ENCODE peak calls at places on chromosomes 13 and 19, in seven cellular contexts. One of them, this sample, is unnamed.

GRCh38 chr19:48614436-48615144 is at the start of gene FAM83E:
- DNase-seq in upper lobe of left lung: peak; percentile 88
- DNase-seq in SK-N-SH: no peak
- DNase-seq in transverse colon: peak; percentile 96
- DNase-seq in Panc1: no peak
- DNase-seq in HCT116: no peak
- DNase-seq in stomach: peak; percentile 90
- DNase-seq in this sample: no peak

GRCh38 chr19:2922987-2923386 is 21.8 kb downstream of the ZNF77 start:
- DNase-seq in SK-N-SH: no peak
- DNase-seq in upper lobe of left lung: no peak
- DNase-seq in stomach: no peak
- DNase-seq in transverse colon: no peak
- DNase-seq in Panc1: no peak
- DNase-seq in HCT116: no peak
- DNase-seq in this sample: peak; percentile 70

GRCh38 chr13:75787249-75787940 is 151.3 kb downstream of the LMO7 start:
- DNase-seq in SK-N-SH: no peak
- DNase-seq in Panc1: no peak
- DNase-seq in HCT116: no peak
- DNase-seq in stomach: no peak
- DNase-seq in transverse colon: no peak
- DNase-seq in upper lobe of left lung: no peak
- DNase-seq in this sample: no peak

GRCh38 chr13:108283110-108283509 is 13.6 kb downstream of the TNFSF13B start:
- DNase-seq in transverse colon: no peak
- DNase-seq in Panc1: no peak
- DNase-seq in stomach: no peak
- DNase-seq in HCT116: no peak
- DNase-seq in SK-N-SH: no peak
- DNase-seq in upper lobe of left lung: no peak
- DNase-seq in this sample: no peak

GRCh38 chr13:97250560-97250959 is 28.4 kb downstream of the MBNL2 start:
- DNase-seq in SK-N-SH: no peak
- DNase-seq in HCT116: no peak
- DNase-seq in transverse colon: no peak
- DNase-seq in Panc1: no peak
- DNase-seq in upper lobe of left lung: no peak
- DNase-seq in stomach: no peak
- DNase-seq in this sample: no peak

GRCh38 chr19:6533746-6534418 is 3.1 kb downstream of the TNFSF9 start:
- DNase-seq in Panc1: no peak
- DNase-seq in SK-N-SH: no peak
- DNase-seq in transverse colon: no peak
- DNase-seq in upper lobe of left lung: no peak
- DNase-seq in stomach: no peak
- DNase-seq in HCT116: no peak
- DNase-seq in this sample: no peak

GRCh38 chr13:64688893-64689677 is 2541.1 kb downstream of the PCDH9 start:
- DNase-seq in stomach: no peak
- DNase-seq in SK-N-SH: no peak
- DNase-seq in Panc1: peak; percentile 4
- DNase-seq in transverse colon: no peak
- DNase-seq in upper lobe of left lung: no peak
- DNase-seq in HCT116: no peak
- DNase-seq in this sample: no peak

GRCh38 chr13:27309967-27310598 is 39.5 kb downstream of the RASL11A start:
- DNase-seq in SK-N-SH: no peak
- DNase-seq in Panc1: peak; percentile 4
- DNase-seq in stomach: no peak
- DNase-seq in HCT116: peak; percentile 56
- DNase-seq in transverse colon: no peak
- DNase-seq in upper lobe of left lung: no peak
- DNase-seq in this sample: no peak

GRCh38 chr13:48806522-48806921 is 152.8 kb downstream of the CYSLTR2 start:
- DNase-seq in HCT116: no peak
- DNase-seq in stomach: no peak
- DNase-seq in transverse colon: no peak
- DNase-seq in Panc1: no peak
- DNase-seq in upper lobe of left lung: no peak
- DNase-seq in SK-N-SH: no peak
- DNase-seq in this sample: no peak

GRCh38 chr13:75145926-75146325 is 336.0 kb downstream of the TBC1D4 start:
- DNase-seq in upper lobe of left lung: no peak
- DNase-seq in transverse colon: no peak
- DNase-seq in stomach: no peak
- DNase-seq in SK-N-SH: no peak
- DNase-seq in Panc1: no peak
- DNase-seq in HCT116: no peak
- DNase-seq in this sample: no peak

GRCh38 chr13:44273991-44274810 is 99.4 kb upstream of the SERP2 start:
- DNase-seq in stomach: no peak
- DNase-seq in HCT116: no peak
- DNase-seq in upper lobe of left lung: no peak
- DNase-seq in Panc1: no peak
- DNase-seq in transverse colon: no peak
- DNase-seq in SK-N-SH: no peak
- DNase-seq in this sample: no peak

GRCh38 chr19:33441828-33442227 is 68.3 kb downstream of the CEBPG start:
- DNase-seq in upper lobe of left lung: no peak
- DNase-seq in SK-N-SH: no peak
- DNase-seq in transverse colon: no peak
- DNase-seq in stomach: no peak
- DNase-seq in HCT116: no peak
- DNase-seq in Panc1: no peak
- DNase-seq in this sample: no peak

GRCh38 chr19:43777163-43777700 is 3.5 kb downstream of the KCNN4 start:
- DNase-seq in transverse colon: no peak
- DNase-seq in HCT116: no peak
- DNase-seq in stomach: no peak
- DNase-seq in Panc1: no peak
- DNase-seq in upper lobe of left lung: no peak
- DNase-seq in SK-N-SH: peak; percentile 69
- DNase-seq in this sample: no peak

GRCh38 chr19:17933414-17934129 is 757 bp downstream of the CCDC124 start:
- DNase-seq in upper lobe of left lung: no peak
- DNase-seq in HCT116: no peak
- DNase-seq in SK-N-SH: no peak
- DNase-seq in transverse colon: no peak
- DNase-seq in Panc1: no peak
- DNase-seq in stomach: no peak
- DNase-seq in this sample: no peak

GRCh38 chr13:96052655-96053002 is 572 bp downstream of the UGGT2 start:
- DNase-seq in HCT116: peak; percentile 37
- DNase-seq in stomach: no peak
- DNase-seq in SK-N-SH: peak; percentile 61
- DNase-seq in upper lobe of left lung: no peak
- DNase-seq in Panc1: no peak
- DNase-seq in transverse colon: no peak
- DNase-seq in this sample: no peak

GRCh38 chr19:33622505-33622808 is 704 bp downstream of the CHST8 start:
- DNase-seq in stomach: no peak
- DNase-seq in Panc1: no peak
- DNase-seq in transverse colon: no peak
- DNase-seq in upper lobe of left lung: peak; percentile 81
- DNase-seq in SK-N-SH: peak; percentile 78
- DNase-seq in HCT116: no peak
- DNase-seq in this sample: no peak

GRCh38 chr19:52961981-52962380 is 700 bp downstream of the ZNF816 start:
- DNase-seq in HCT116: no peak
- DNase-seq in stomach: no peak
- DNase-seq in Panc1: no peak
- DNase-seq in transverse colon: no peak
- DNase-seq in SK-N-SH: no peak
- DNase-seq in upper lobe of left lung: no peak
- DNase-seq in this sample: no peak

GRCh38 chr19:1317274-1317673 is 31.6 kb downstream of the EFNA2 start:
- DNase-seq in SK-N-SH: no peak
- DNase-seq in Panc1: no peak
- DNase-seq in upper lobe of left lung: no peak
- DNase-seq in transverse colon: no peak
- DNase-seq in stomach: no peak
- DNase-seq in HCT116: no peak
- DNase-seq in this sample: no peak

GRCh38 chr19:48415395-48415794 is 21.9 kb downstream of the GRIN2D start:
- DNase-seq in Panc1: no peak
- DNase-seq in HCT116: peak; percentile 84
- DNase-seq in SK-N-SH: peak; percentile 82
- DNase-seq in stomach: peak; percentile 78
- DNase-seq in upper lobe of left lung: peak; percentile 62
- DNase-seq in transverse colon: peak; percentile 92
- DNase-seq in this sample: peak; percentile 29

GRCh38 chr19:294819-295686 is 3.9 kb upstream of the PLPP2 start:
- DNase-seq in stomach: peak; percentile 68
- DNase-seq in transverse colon: peak; percentile 49
- DNase-seq in SK-N-SH: peak; percentile 65
- DNase-seq in HCT116: no peak
- DNase-seq in Panc1: no peak
- DNase-seq in upper lobe of left lung: peak; percentile 89
- DNase-seq in this sample: no peak

GRCh38 chr19:46721269-46722003 is 4.5 kb upstream of the PRKD2 start:
- DNase-seq in transverse colon: no peak
- DNase-seq in stomach: no peak
- DNase-seq in Panc1: no peak
- DNase-seq in upper lobe of left lung: no peak
- DNase-seq in SK-N-SH: peak; percentile 76
- DNase-seq in HCT116: no peak
- DNase-seq in this sample: no peak

GRCh38 chr19:13007292-13008045 is 12.2 kb downstream of the NFIX start:
- DNase-seq in Panc1: no peak
- DNase-seq in upper lobe of left lung: no peak
- DNase-seq in SK-N-SH: peak; percentile 42
- DNase-seq in transverse colon: no peak
- DNase-seq in HCT116: no peak
- DNase-seq in stomach: peak; percentile 91
- DNase-seq in this sample: peak; percentile 90

GRCh38 chr19:45405435-45406164 is 731 bp upstream of the PPP1R13L start:
- DNase-seq in Panc1: peak; percentile 77
- DNase-seq in SK-N-SH: peak; percentile 93
- DNase-seq in upper lobe of left lung: peak; percentile 94
- DNase-seq in transverse colon: peak; percentile 92
- DNase-seq in HCT116: peak; percentile 92
- DNase-seq in stomach: peak; percentile 91
- DNase-seq in this sample: peak; percentile 91

GRCh38 chr19:45408121-45408520 is 1.7 kb downstream of the POLR1G start:
- DNase-seq in SK-N-SH: no peak
- DNase-seq in transverse colon: no peak
- DNase-seq in HCT116: no peak
- DNase-seq in stomach: no peak
- DNase-seq in upper lobe of left lung: no peak
- DNase-seq in Panc1: no peak
- DNase-seq in this sample: no peak

GRCh38 chr19:45406165-45406956 is at the start of gene POLR1G:
- DNase-seq in upper lobe of left lung: peak; percentile 88
- DNase-seq in Panc1: peak; percentile 74
- DNase-seq in transverse colon: peak; percentile 84
- DNase-seq in stomach: peak; percentile 78
- DNase-seq in HCT116: peak; percentile 79
- DNase-seq in SK-N-SH: peak; percentile 90
- DNase-seq in this sample: peak; percentile 76

GRCh38 chr19:45408830-45409593 is 2.6 kb downstream of the POLR1G start:
- DNase-seq in transverse colon: no peak
- DNase-seq in HCT116: no peak
- DNase-seq in stomach: no peak
- DNase-seq in SK-N-SH: no peak
- DNase-seq in Panc1: no peak
- DNase-seq in upper lobe of left lung: no peak
- DNase-seq in this sample: no peak

DNA sequence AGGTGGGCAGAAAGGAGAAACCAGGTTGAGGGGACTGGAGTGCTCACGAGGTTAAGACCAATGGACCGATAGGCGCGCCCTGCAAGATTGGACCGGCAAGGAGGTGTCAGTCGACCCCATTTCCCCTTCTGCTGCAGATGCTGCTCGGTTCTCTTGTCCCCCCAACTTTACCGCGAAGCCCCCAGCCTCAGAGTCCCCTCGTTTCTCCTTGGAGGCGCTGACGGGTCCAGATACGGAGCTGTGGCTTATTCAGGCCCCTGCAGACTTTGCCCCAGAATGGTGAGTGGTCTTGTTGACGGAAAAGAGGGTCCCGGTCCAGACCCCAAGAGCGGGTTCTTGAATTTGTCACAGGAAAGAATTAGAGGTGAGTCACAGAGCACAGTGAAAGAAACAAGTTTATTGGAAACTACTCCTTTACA is 522 bp downstream of the POLR1G start:
- DNase-seq in transverse colon: no peak
- DNase-seq in HCT116: no peak
- DNase-seq in stomach: no peak
- DNase-seq in upper lobe of left lung: no peak
- DNase-seq in Panc1: no peak
- DNase-seq in SK-N-SH: no peak
- DNase-seq in this sample: no peak
- TF ChIP-seq POLR2AphosphoS5 in transverse colon: no peak
- TF ChIP-seq POLR2AphosphoS5 in HCT116: no peak
- TF ChIP-seq POLR2AphosphoS5 in stomach: no peak
- TF ChIP-seq POLR2AphosphoS5 in upper lobe of left lung: no peak
- TF ChIP-seq POLR2AphosphoS5 in Panc1: no peak
- TF ChIP-seq POLR2AphosphoS5 in SK-N-SH: no peak
- TF ChIP-seq POLR2AphosphoS5 in this sample: no peak

GRCh38 chr19:11203194-11204075 is 6.1 kb upstream of the KANK2 start:
- DNase-seq in stomach: peak; percentile 59
- DNase-seq in SK-N-SH: peak; percentile 93
- DNase-seq in Panc1: no peak
- DNase-seq in HCT116: no peak
- DNase-seq in transverse colon: peak; percentile 67
- DNase-seq in upper lobe of left lung: no peak
- DNase-seq in this sample: peak; percentile 81
- TF ChIP-seq POLR2AphosphoS5 in stomach: peak; percentile 52
- TF ChIP-seq POLR2AphosphoS5 in SK-N-SH: no peak
- TF ChIP-seq POLR2AphosphoS5 in Panc1: no peak
- TF ChIP-seq POLR2AphosphoS5 in HCT116: no peak
- TF ChIP-seq POLR2AphosphoS5 in transverse colon: peak; percentile 42
- TF ChIP-seq POLR2AphosphoS5 in upper lobe of left lung: peak; percentile 19
- TF ChIP-seq POLR2AphosphoS5 in this sample: peak; percentile 44

GRCh38 chr13:21219044-21219381 is 42.6 kb downstream of the MRPL57 start:
- DNase-seq in HCT116: no peak
- DNase-seq in upper lobe of left lung: no peak
- DNase-seq in transverse colon: no peak
- DNase-seq in stomach: no peak
- DNase-seq in SK-N-SH: no peak
- DNase-seq in Panc1: no peak
- DNase-seq in this sample: no peak
- TF ChIP-seq POLR2AphosphoS5 in HCT116: no peak
- TF ChIP-seq POLR2AphosphoS5 in upper lobe of left lung: no peak
- TF ChIP-seq POLR2AphosphoS5 in transverse colon: no peak
- TF ChIP-seq POLR2AphosphoS5 in stomach: no peak
- TF ChIP-seq POLR2AphosphoS5 in SK-N-SH: no peak
- TF ChIP-seq POLR2AphosphoS5 in Panc1: no peak
- TF ChIP-seq POLR2AphosphoS5 in this sample: no peak

DNA sequence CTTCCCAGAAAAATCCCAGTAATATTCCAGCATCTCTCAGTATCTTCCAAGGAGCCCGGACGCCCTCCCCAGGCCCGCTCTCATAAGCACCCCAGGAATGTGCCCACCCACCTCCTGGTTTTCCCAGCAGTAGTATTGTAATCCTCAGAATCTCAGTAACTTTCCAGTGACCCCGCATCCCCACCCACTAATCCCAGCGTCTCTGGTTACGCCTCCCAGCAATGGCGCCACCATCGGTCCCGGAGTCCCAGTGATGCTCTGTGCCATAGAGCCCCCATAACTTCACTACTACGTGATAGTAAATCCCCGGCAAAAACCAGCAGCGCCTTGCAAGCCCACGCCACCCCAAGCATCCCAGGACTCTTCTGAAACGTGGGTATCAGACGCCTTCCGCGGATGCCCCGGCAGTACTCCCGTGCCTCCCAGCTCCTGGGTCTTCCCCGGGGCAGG is 961 bp upstream of the PNPLA6 start:
- DNase-seq in Panc1: no peak
- DNase-seq in SK-N-SH: peak; percentile 80
- DNase-seq in stomach: peak; percentile 40
- DNase-seq in transverse colon: peak; percentile 61
- DNase-seq in HCT116: no peak
- DNase-seq in upper lobe of left lung: no peak
- DNase-seq in this sample: no peak
- TF ChIP-seq POLR2AphosphoS5 in Panc1: no peak
- TF ChIP-seq POLR2AphosphoS5 in SK-N-SH: no peak
- TF ChIP-seq POLR2AphosphoS5 in stomach: no peak
- TF ChIP-seq POLR2AphosphoS5 in transverse colon: peak; percentile 38
- TF ChIP-seq POLR2AphosphoS5 in HCT116: no peak
- TF ChIP-seq POLR2AphosphoS5 in upper lobe of left lung: peak; percentile 6
- TF ChIP-seq POLR2AphosphoS5 in this sample: no peak